ENCODE peak calls at places on chromosomes 5 and 9, in nine cellular contexts. One of them, this sample, is unnamed.
A peak's percentile ranks its signal among the peaks of the same experiment; 100 is the strongest.

GRCh38 chr5:81554647-81555046 is 160.7 kb upstream of the ACOT12 start:
- DNase-seq in colonic mucosa: no peak
- DNase-seq in stomach: no peak
- DNase-seq in astrocyte: no peak
- DNase-seq in CD8-positive, alpha-beta T cell: no peak
- DNase-seq in PC-3: no peak
- DNase-seq in cardiac muscle cell: no peak
- DNase-seq in upper lobe of right lung: no peak
- DNase-seq in right atrium auricular region: no peak
- DNase-seq in this sample: no peak

GRCh38 chr5:64165500-64166200 is at the start of gene RNF180:
- DNase-seq in colonic mucosa: peak; percentile 33
- DNase-seq in stomach: peak; percentile 59
- DNase-seq in astrocyte: peak; percentile 36
- DNase-seq in CD8-positive, alpha-beta T cell: no peak
- DNase-seq in PC-3: peak; percentile 63
- DNase-seq in cardiac muscle cell: peak; percentile 54
- DNase-seq in upper lobe of right lung: peak; percentile 84
- DNase-seq in right atrium auricular region: no peak
- DNase-seq in this sample: peak; percentile 8

GRCh38 chr5:113939959-113940358 is 421.9 kb upstream of the KCNN2 start:
- DNase-seq in colonic mucosa: no peak
- DNase-seq in stomach: no peak
- DNase-seq in astrocyte: no peak
- DNase-seq in CD8-positive, alpha-beta T cell: no peak
- DNase-seq in PC-3: peak; percentile 6
- DNase-seq in cardiac muscle cell: no peak
- DNase-seq in upper lobe of right lung: no peak
- DNase-seq in right atrium auricular region: no peak
- DNase-seq in this sample: no peak

GRCh38 chr5:126139773-126140172 is 283.4 kb upstream of the GRAMD2B start:
- DNase-seq in colonic mucosa: no peak
- DNase-seq in stomach: no peak
- DNase-seq in astrocyte: peak; percentile 70
- DNase-seq in CD8-positive, alpha-beta T cell: no peak
- DNase-seq in PC-3: peak; percentile 70
- DNase-seq in cardiac muscle cell: peak; percentile 14
- DNase-seq in upper lobe of right lung: no peak
- DNase-seq in right atrium auricular region: no peak
- DNase-seq in this sample: no peak

GRCh38 chr9:136235709-136236455 is 9.7 kb downstream of the QSOX2 start:
- DNase-seq in colonic mucosa: no peak
- DNase-seq in stomach: no peak
- DNase-seq in astrocyte: no peak
- DNase-seq in CD8-positive, alpha-beta T cell: no peak
- DNase-seq in PC-3: no peak
- DNase-seq in cardiac muscle cell: no peak
- DNase-seq in upper lobe of right lung: no peak
- DNase-seq in right atrium auricular region: no peak
- DNase-seq in this sample: no peak

GRCh38 chr9:86720893-86721698 is 226.2 kb downstream of the GAS1 start:
- DNase-seq in colonic mucosa: no peak
- DNase-seq in stomach: no peak
- DNase-seq in astrocyte: peak; percentile 66
- DNase-seq in CD8-positive, alpha-beta T cell: no peak
- DNase-seq in PC-3: peak; percentile 72
- DNase-seq in cardiac muscle cell: peak; percentile 88
- DNase-seq in upper lobe of right lung: no peak
- DNase-seq in right atrium auricular region: peak; percentile 54
- DNase-seq in this sample: no peak

GRCh38 chr5:138722518-138722917 is 30.7 kb upstream of the CTNNA1 start:
- DNase-seq in colonic mucosa: no peak
- DNase-seq in stomach: peak; percentile 65
- DNase-seq in astrocyte: no peak
- DNase-seq in CD8-positive, alpha-beta T cell: no peak
- DNase-seq in PC-3: no peak
- DNase-seq in cardiac muscle cell: no peak
- DNase-seq in upper lobe of right lung: no peak
- DNase-seq in right atrium auricular region: no peak
- DNase-seq in this sample: no peak

GRCh38 chr9:70945301-70945700 is 176.1 kb downstream of the TRPM3 start:
- DNase-seq in colonic mucosa: no peak
- DNase-seq in stomach: no peak
- DNase-seq in astrocyte: no peak
- DNase-seq in CD8-positive, alpha-beta T cell: no peak
- DNase-seq in PC-3: no peak
- DNase-seq in cardiac muscle cell: no peak
- DNase-seq in upper lobe of right lung: no peak
- DNase-seq in right atrium auricular region: no peak
- DNase-seq in this sample: no peak

GRCh38 chr5:105133087-105133486 is 1570.5 kb upstream of the NUDT12 start:
- DNase-seq in colonic mucosa: no peak
- DNase-seq in stomach: no peak
- DNase-seq in astrocyte: no peak
- DNase-seq in CD8-positive, alpha-beta T cell: no peak
- DNase-seq in PC-3: no peak
- DNase-seq in cardiac muscle cell: no peak
- DNase-seq in upper lobe of right lung: no peak
- DNase-seq in right atrium auricular region: no peak
- DNase-seq in this sample: no peak

GRCh38 chr5:89342106-89342876 is 459.3 kb upstream of the MEF2C start:
- DNase-seq in colonic mucosa: no peak
- DNase-seq in stomach: no peak
- DNase-seq in astrocyte: peak; percentile 95
- DNase-seq in CD8-positive, alpha-beta T cell: no peak
- DNase-seq in PC-3: no peak
- DNase-seq in cardiac muscle cell: peak; percentile 38
- DNase-seq in upper lobe of right lung: no peak
- DNase-seq in right atrium auricular region: no peak
- DNase-seq in this sample: no peak

GRCh38 chr5:115384587-115385375 is 88.3 kb upstream of the CCDC112 start:
- DNase-seq in colonic mucosa: no peak
- DNase-seq in stomach: no peak
- DNase-seq in astrocyte: no peak
- DNase-seq in CD8-positive, alpha-beta T cell: no peak
- DNase-seq in PC-3: no peak
- DNase-seq in cardiac muscle cell: no peak
- DNase-seq in upper lobe of right lung: no peak
- DNase-seq in right atrium auricular region: no peak
- DNase-seq in this sample: no peak

GRCh38 chr5:158966691-158967090 is 133.0 kb downstream of the EBF1 start:
- DNase-seq in colonic mucosa: no peak
- DNase-seq in stomach: no peak
- DNase-seq in astrocyte: no peak
- DNase-seq in CD8-positive, alpha-beta T cell: no peak
- DNase-seq in PC-3: no peak
- DNase-seq in cardiac muscle cell: no peak
- DNase-seq in upper lobe of right lung: no peak
- DNase-seq in right atrium auricular region: no peak
- DNase-seq in this sample: no peak

GRCh38 chr5:103075442-103075841 is 44.5 kb downstream of the GIN1 start:
- DNase-seq in colonic mucosa: no peak
- DNase-seq in stomach: no peak
- DNase-seq in astrocyte: no peak
- DNase-seq in CD8-positive, alpha-beta T cell: no peak
- DNase-seq in PC-3: no peak
- DNase-seq in cardiac muscle cell: no peak
- DNase-seq in upper lobe of right lung: no peak
- DNase-seq in right atrium auricular region: no peak
- DNase-seq in this sample: no peak

GRCh38 chr5:138470322-138471285 is 5.3 kb downstream of the EGR1 start:
- DNase-seq in colonic mucosa: no peak
- DNase-seq in stomach: no peak
- DNase-seq in astrocyte: no peak
- DNase-seq in CD8-positive, alpha-beta T cell: no peak
- DNase-seq in PC-3: no peak
- DNase-seq in cardiac muscle cell: no peak
- DNase-seq in upper lobe of right lung: no peak
- DNase-seq in right atrium auricular region: no peak
- DNase-seq in this sample: no peak

GRCh38 chr9:2116073-2116472 is 100.9 kb downstream of the SMARCA2 start:
- DNase-seq in colonic mucosa: no peak
- DNase-seq in stomach: no peak
- DNase-seq in astrocyte: no peak
- DNase-seq in CD8-positive, alpha-beta T cell: no peak
- DNase-seq in PC-3: peak; percentile 40
- DNase-seq in cardiac muscle cell: peak; percentile 15
- DNase-seq in upper lobe of right lung: no peak
- DNase-seq in right atrium auricular region: no peak
- DNase-seq in this sample: peak; percentile 14

DNA sequence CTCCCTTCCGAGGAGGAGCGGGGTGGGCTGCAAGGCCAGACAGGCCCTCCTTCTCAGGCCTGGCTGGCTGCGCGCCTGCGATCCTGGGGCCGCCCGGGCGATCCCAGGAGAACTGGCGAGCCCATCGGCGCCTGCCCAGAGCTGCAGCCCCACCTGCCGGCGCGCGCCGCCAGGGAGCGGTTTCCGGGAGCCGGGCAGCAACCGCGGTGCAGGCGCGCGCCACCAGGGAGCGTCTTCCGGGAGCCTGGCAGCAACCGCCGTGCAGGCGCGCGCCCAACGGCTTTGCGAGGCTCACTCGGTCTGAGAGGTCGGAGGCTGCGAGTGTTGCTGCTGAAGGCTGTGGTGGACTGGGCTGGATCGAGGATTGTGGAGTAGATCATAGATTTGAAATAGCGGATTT is 668.7 kb downstream of the SPATA31A6 start:
- DNase-seq in colonic mucosa: peak; percentile 70
- DNase-seq in stomach: no peak
- DNase-seq in astrocyte: no peak
- DNase-seq in CD8-positive, alpha-beta T cell: no peak
- DNase-seq in PC-3: peak; percentile 32
- DNase-seq in cardiac muscle cell: peak; percentile 3
- DNase-seq in upper lobe of right lung: peak; percentile 56
- DNase-seq in right atrium auricular region: no peak
- DNase-seq in this sample: peak; percentile 88
- H3K4me3 ChIP-seq in colonic mucosa: peak overlapping the region; percentile 38
- H3K4me3 ChIP-seq in stomach: no peak overlapping the region
- H3K4me3 ChIP-seq in astrocyte: no peak overlapping the region
- H3K4me3 ChIP-seq in CD8-positive, alpha-beta T cell: no peak overlapping the region
- H3K4me3 ChIP-seq in PC-3: no peak overlapping the region
- H3K4me3 ChIP-seq in cardiac muscle cell: peak overlapping the region; percentile 21
- H3K4me3 ChIP-seq in upper lobe of right lung: no peak overlapping the region
- H3K4me3 ChIP-seq in right atrium auricular region: no peak overlapping the region
- H3K4me3 ChIP-seq in this sample: peak overlapping the region; percentile 54

GRCh38 chr9:34998266-34998665 is 8.7 kb downstream of the DNAJB5 start:
- DNase-seq in colonic mucosa: no peak
- DNase-seq in stomach: no peak
- DNase-seq in astrocyte: no peak
- DNase-seq in CD8-positive, alpha-beta T cell: no peak
- DNase-seq in PC-3: no peak
- DNase-seq in cardiac muscle cell: no peak
- DNase-seq in upper lobe of right lung: no peak
- DNase-seq in right atrium auricular region: peak; percentile 57
- DNase-seq in this sample: no peak

GRCh38 chr9:34995288-34996060 is 5.9 kb downstream of the DNAJB5 start:
- DNase-seq in colonic mucosa: no peak
- DNase-seq in stomach: no peak
- DNase-seq in astrocyte: peak; percentile 41
- DNase-seq in CD8-positive, alpha-beta T cell: no peak
- DNase-seq in PC-3: no peak
- DNase-seq in cardiac muscle cell: peak; percentile 91
- DNase-seq in upper lobe of right lung: no peak
- DNase-seq in right atrium auricular region: peak; percentile 79
- DNase-seq in this sample: no peak

GRCh38 chr9:34997375-34997774 is 7.8 kb downstream of the DNAJB5 start:
- DNase-seq in colonic mucosa: no peak
- DNase-seq in stomach: no peak
- DNase-seq in astrocyte: no peak
- DNase-seq in CD8-positive, alpha-beta T cell: no peak
- DNase-seq in PC-3: no peak
- DNase-seq in cardiac muscle cell: no peak
- DNase-seq in upper lobe of right lung: no peak
- DNase-seq in right atrium auricular region: no peak
- DNase-seq in this sample: no peak

GRCh38 chr9:34996181-34996904 is 6.8 kb downstream of the DNAJB5 start:
- DNase-seq in colonic mucosa: no peak
- DNase-seq in stomach: no peak
- DNase-seq in astrocyte: no peak
- DNase-seq in CD8-positive, alpha-beta T cell: no peak
- DNase-seq in PC-3: no peak
- DNase-seq in cardiac muscle cell: no peak
- DNase-seq in upper lobe of right lung: no peak
- DNase-seq in right atrium auricular region: peak; percentile 57
- DNase-seq in this sample: no peak

GRCh38 chr9:34996905-34997279 is 7.3 kb downstream of the DNAJB5 start:
- DNase-seq in colonic mucosa: no peak
- DNase-seq in stomach: no peak
- DNase-seq in astrocyte: no peak
- DNase-seq in CD8-positive, alpha-beta T cell: no peak
- DNase-seq in PC-3: no peak
- DNase-seq in cardiac muscle cell: no peak
- DNase-seq in upper lobe of right lung: no peak
- DNase-seq in right atrium auricular region: peak; percentile 38
- DNase-seq in this sample: no peak
- H3K4me1 ChIP-seq in colonic mucosa: no peaks in the 10 kb centered on the region
- H3K4me1 ChIP-seq in stomach: peaks cover 27% of the 10 kb centered on the region
- H3K4me1 ChIP-seq in astrocyte: peaks cover 58% of the 10 kb centered on the region
- H3K4me1 ChIP-seq in CD8-positive, alpha-beta T cell: no peaks in the 10 kb centered on the region
- H3K4me1 ChIP-seq in PC-3: peaks cover 49% of the 10 kb centered on the region
- H3K4me1 ChIP-seq in cardiac muscle cell: peaks cover 57% of the 10 kb centered on the region
- H3K4me1 ChIP-seq in upper lobe of right lung: peaks cover 25% of the 10 kb centered on the region
- H3K4me1 ChIP-seq in right atrium auricular region: peaks cover 54% of the 10 kb centered on the region
- H3K4me1 ChIP-seq in this sample: peaks cover 23% of the 10 kb centered on the region

DNA sequence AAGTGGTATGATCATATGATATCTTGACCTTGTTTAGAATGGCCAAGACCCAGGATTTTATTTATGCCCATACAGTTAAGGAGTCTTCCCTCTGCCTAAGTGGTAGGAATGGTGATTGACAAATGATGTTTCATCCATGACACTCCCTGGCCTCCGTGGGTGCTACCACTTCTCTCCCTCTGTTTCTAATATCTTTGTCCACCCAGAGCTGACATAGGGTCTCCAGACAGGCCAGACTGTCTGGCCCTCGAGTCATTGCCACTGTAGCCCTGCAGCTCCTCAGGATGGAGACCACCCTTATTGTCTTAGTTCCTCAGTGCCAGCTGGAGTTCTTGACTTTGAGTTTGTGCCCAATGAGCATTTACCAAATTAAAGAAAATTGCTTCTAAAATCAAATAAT is 235.6 kb downstream of the NSG2 start:
- DNase-seq in colonic mucosa: no peak
- DNase-seq in stomach: no peak
- DNase-seq in astrocyte: no peak
- DNase-seq in CD8-positive, alpha-beta T cell: no peak
- DNase-seq in PC-3: no peak
- DNase-seq in cardiac muscle cell: no peak
- DNase-seq in upper lobe of right lung: no peak
- DNase-seq in right atrium auricular region: no peak
- DNase-seq in this sample: no peak
- H3K4me3 ChIP-seq in colonic mucosa: no peak overlapping the region
- H3K4me3 ChIP-seq in stomach: no peak overlapping the region
- H3K4me3 ChIP-seq in astrocyte: no peak overlapping the region
- H3K4me3 ChIP-seq in CD8-positive, alpha-beta T cell: no peak overlapping the region
- H3K4me3 ChIP-seq in PC-3: no peak overlapping the region
- H3K4me3 ChIP-seq in cardiac muscle cell: no peak overlapping the region
- H3K4me3 ChIP-seq in upper lobe of right lung: no peak overlapping the region
- H3K4me3 ChIP-seq in right atrium auricular region: no peak overlapping the region
- H3K4me3 ChIP-seq in this sample: no peak overlapping the region

DNA sequence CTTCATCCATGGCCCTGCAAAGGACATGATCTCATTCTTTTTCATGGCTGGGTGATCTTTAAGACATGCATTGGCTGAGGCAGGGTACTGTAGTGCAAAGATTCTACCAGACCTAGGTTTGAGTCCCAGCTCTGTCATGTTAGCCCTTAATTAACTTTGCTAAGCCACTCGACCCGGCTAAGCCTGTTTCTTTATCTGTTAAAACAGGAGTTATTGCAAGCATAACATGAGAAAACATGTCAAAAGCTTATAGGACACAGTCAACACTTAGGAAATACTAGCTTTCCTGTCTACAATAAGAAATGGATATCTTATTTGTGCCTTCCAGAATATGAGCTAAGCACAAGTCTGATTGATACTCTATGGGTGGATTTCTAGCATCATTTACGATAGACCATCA is 92.6 kb downstream of the RASEF start:
- DNase-seq in colonic mucosa: no peak
- DNase-seq in stomach: no peak
- DNase-seq in astrocyte: no peak
- DNase-seq in CD8-positive, alpha-beta T cell: no peak
- DNase-seq in PC-3: no peak
- DNase-seq in cardiac muscle cell: no peak
- DNase-seq in upper lobe of right lung: no peak
- DNase-seq in right atrium auricular region: no peak
- DNase-seq in this sample: no peak
- H3K4me1 ChIP-seq in colonic mucosa: no peaks in the 10 kb centered on the region
- H3K4me1 ChIP-seq in stomach: no peaks in the 10 kb centered on the region
- H3K4me1 ChIP-seq in astrocyte: no peaks in the 10 kb centered on the region
- H3K4me1 ChIP-seq in CD8-positive, alpha-beta T cell: no peaks in the 10 kb centered on the region
- H3K4me1 ChIP-seq in PC-3: no peaks in the 10 kb centered on the region
- H3K4me1 ChIP-seq in cardiac muscle cell: no peaks in the 10 kb centered on the region
- H3K4me1 ChIP-seq in upper lobe of right lung: no peaks in the 10 kb centered on the region
- H3K4me1 ChIP-seq in right atrium auricular region: no peaks in the 10 kb centered on the region
- H3K4me1 ChIP-seq in this sample: no peaks in the 10 kb centered on the region

This sample was measured in BE2C.